ENCODE peak calls at places on chromosomes 13 and 19, in six cellular contexts. Y is H1, L is HepG2, J is heart left ventricle, Q is right lobe of liver, R is IMR-90. T is an unnamed sample.

GRCh38 chr13:105193026-105193425 is 1342.4 kb downstream of the EFNB2 start:
- DNase-seq in Y (no peak), L (no peak), J (no peak), Q (no peak), R (no peak), T (no peak)

GRCh38 chr19:16447015-16447384 is 24.8 kb downstream of the EPS15L1 start:
- DNase-seq in Y (no peak), Q (peak), L (peak), J (peak), R (peak), T (peak)

GRCh38 chr13:28585557-28585956 is 73.4 kb upstream of the POMP start:
- DNase-seq in Y (no peak), J (no peak), L (no peak), R (no peak), Q (no peak), T (no peak)

GRCh38 chr13:100646030-100646673 is 28.4 kb downstream of the TMTC4 start:
- DNase-seq in L (peak), R (peak), J (no peak), Y (no peak), Q (no peak), T (no peak)

GRCh38 chr13:26919311-26919710 is 158.7 kb upstream of the GPR12 start:
- DNase-seq in J (no peak), L (no peak), Y (no peak), Q (no peak), R (no peak), T (no peak)

GRCh38 chr13:81927347-81927746 is 1586.4 kb upstream of the SPRY2 start:
- DNase-seq in Q (no peak), Y (no peak), L (peak), J (no peak), R (no peak), T (no peak)

GRCh38 chr13:95552539-95553270 is at the start of gene CLDN10:
- DNase-seq in R (no peak), J (peak), L (no peak), Y (peak), Q (no peak), T (no peak)

GRCh38 chr19:57888494-57889231 is at the start of gene ZNF814:
- DNase-seq in R (peak), J (peak), Y (peak), L (no peak), Q (peak), T (peak)

GRCh38 chr19:32773126-32773525 is 53.6 kb downstream of the TDRD12 start:
- DNase-seq in Q (no peak), J (no peak), Y (no peak), L (no peak), R (no peak), T (no peak)

GRCh38 chr19:21109116-21109515 is 27.1 kb downstream of the ZNF714 start:
- DNase-seq in Y (no peak), R (peak), Q (no peak), J (no peak), L (no peak), T (no peak)

GRCh38 chr19:17183858-17184271 is 31.3 kb upstream of the USE1 start:
- DNase-seq in L (no peak), R (no peak), J (no peak), Q (no peak), Y (no peak), T (no peak)

GRCh38 chr13:29021311-29021710 is 201.2 kb downstream of the MTUS2 start:
- DNase-seq in L (no peak), Y (no peak), Q (no peak), J (no peak), R (no peak), T (no peak)

GRCh38 chr19:1385816-1386215 is 2.1 kb downstream of the NDUFS7 start:
- DNase-seq in L (no peak), J (no peak), Y (no peak), R (no peak), Q (no peak), T (no peak)

GRCh38 chr19:1384478-1385110 is 887 bp downstream of the NDUFS7 start:
- DNase-seq in R (no peak), Q (no peak), L (no peak), Y (no peak), J (no peak), T (no peak)

GRCh38 chr19:1383311-1384084 is at the start of gene NDUFS7:
- DNase-seq in R (peak), Y (peak), L (peak), Q (peak), J (peak), T (peak)

GRCh38 chr19:1383014-1383310 is 745 bp upstream of the NDUFS7 start:
- DNase-seq in R (no peak), Y (no peak), L (no peak), Q (no peak), J (no peak), T (no peak)

DNA sequence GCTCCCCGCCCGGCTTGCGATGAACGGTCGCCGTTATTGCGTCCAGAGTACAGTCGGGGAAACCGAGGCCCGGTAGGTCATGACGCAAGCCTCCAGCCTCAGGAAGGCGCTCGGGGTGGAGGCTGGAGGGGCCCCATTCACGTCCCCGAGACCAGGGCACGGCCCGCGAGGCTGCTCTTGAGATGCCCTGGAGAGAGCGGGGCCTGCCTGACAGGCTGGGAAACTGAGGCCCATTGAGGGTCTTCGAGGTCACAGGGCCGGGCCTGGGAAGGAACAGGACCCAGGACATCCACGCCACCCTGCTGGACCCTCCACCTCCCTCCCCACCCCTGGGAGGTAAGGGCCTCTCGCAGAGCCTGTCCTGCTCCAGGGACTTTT is 367 bp downstream of the NDUFS7 start:
- DNase-seq in L (no peak), Y (no peak), Q (no peak), J (no peak), R (no peak), T (no peak)
- TF ChIP-seq POLR2A in L (no peak), Y (no peak), Q (no peak), J (no peak), R (no peak), T (no peak)

GRCh38 chr19:38837656-38838121 is 6.1 kb upstream of the ECH1 start:
- DNase-seq in L (peak), J (peak), Y (no peak), R (peak), Q (no peak), T (no peak)

GRCh38 chr19:38840583-38840968 is 9.0 kb upstream of the ECH1 start:
- DNase-seq in Y (no peak), Q (no peak), L (no peak), R (no peak), J (no peak), T (no peak)

GRCh38 chr19:38839816-38840582 is 8.4 kb upstream of the ECH1 start:
- DNase-seq in R (peak), J (no peak), Y (no peak), Q (no peak), L (no peak), T (no peak)

GRCh38 chr19:38838208-38838985 is 6.8 kb upstream of the ECH1 start:
- DNase-seq in Q (no peak), J (peak), R (no peak), L (no peak), Y (no peak), T (no peak)

GRCh38 chr19:38838986-38839761 is 7.6 kb upstream of the ECH1 start:
- DNase-seq in Y (no peak), L (no peak), Q (no peak), J (no peak), R (no peak), T (no peak)
- TF ChIP-seq POLR2A in Y (no peak), L (peak), Q (no peak), J (no peak), R (no peak), T (no peak)

DNA sequence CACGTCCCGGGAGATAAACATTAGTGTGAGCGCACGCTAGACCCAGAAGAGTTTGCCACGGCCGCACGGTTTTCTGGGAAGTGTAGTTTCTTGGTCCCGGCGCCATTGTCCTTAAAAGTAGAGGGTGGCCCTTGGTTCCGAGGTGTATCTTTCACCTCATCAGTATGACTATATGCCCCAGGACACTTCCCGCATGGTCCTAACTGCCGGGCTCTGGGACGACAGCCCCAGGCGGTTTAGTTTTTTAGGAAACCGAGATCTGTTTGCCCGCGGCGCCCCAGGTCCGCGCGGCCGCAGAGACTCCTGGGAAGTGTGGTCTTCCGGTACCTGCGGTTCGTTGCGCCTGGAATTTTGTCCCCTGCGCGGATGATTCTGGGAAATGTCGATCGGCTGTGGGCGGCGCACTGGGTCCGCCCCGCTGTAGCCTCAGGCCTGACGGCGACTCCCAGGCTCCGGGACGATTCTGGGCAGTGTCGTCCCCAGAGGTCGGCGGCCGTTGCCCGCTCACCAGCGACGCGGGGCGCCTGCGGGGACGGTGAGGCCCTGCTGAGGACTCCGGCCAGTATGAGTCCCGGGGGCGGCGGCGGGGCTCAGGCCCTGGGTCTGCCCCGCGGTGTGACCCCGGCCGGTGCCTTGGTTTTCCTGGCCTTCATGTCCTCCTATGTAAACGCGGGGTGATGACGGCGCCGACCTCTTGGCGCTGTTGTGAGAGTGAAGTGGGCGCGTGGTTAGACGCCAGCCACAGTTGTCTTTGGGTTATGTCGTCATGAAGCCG is at the start of gene ZNF181:
- DNase-seq in Y (peak), L (peak), Q (peak), J (peak), R (peak), T (peak)
- TF ChIP-seq POLR2A in Y (peak), L (peak), Q (peak), J (no peak), R (peak), T (no peak)

GRCh38 chr19:47489072-47489914 is 5.3 kb upstream of the KPTN start:
- DNase-seq in Q (peak), J (no peak), Y (no peak), L (no peak), R (no peak), T (no peak)

GRCh38 chr19:47483800-47484690 is at the start of gene KPTN:
- DNase-seq in Q (peak), L (peak), R (peak), Y (peak), J (peak), T (peak)

GRCh38 chr19:47485210-47485609 is 1.2 kb upstream of the KPTN start:
- DNase-seq in Q (no peak), Y (no peak), L (no peak), R (no peak), J (no peak), T (no peak)

GRCh38 chr19:47487551-47488515 is 3.8 kb upstream of the KPTN start:
- DNase-seq in Q (no peak), Y (no peak), J (peak), R (no peak), L (no peak), T (no peak)

GRCh38 chr19:47486900-47487299 is 2.9 kb upstream of the KPTN start:
- DNase-seq in Q (no peak), L (no peak), R (no peak), J (peak), Y (no peak), T (no peak)
- TF ChIP-seq POLR2A in Q (no peak), L (no peak), R (no peak), J (no peak), Y (no peak), T (no peak)

DNA sequence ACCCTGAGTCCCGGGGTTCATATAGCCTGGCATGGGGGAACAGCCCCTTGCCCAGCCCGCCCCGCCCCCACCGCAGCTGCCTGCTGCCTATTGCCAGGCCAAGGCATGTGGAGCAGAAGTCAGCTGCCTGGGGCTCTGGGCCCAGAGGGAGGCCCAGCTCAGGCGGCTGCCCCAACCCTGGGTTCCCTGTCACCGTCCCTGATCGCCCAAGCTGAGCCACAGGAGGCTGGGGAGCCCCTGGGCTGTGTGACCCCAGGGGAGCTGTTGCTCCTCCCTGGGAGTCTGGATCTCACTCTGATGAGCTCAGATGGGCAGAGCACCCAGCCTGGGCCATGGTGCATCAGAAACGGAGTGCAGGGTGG is 1.4 kb downstream of the PLIN4 start:
- DNase-seq in Q (peak), L (no peak), J (peak), Y (no peak), R (no peak), T (no peak)
- TF ChIP-seq POLR2A in Q (no peak), L (no peak), J (no peak), Y (no peak), R (no peak), T (no peak)

DNA sequence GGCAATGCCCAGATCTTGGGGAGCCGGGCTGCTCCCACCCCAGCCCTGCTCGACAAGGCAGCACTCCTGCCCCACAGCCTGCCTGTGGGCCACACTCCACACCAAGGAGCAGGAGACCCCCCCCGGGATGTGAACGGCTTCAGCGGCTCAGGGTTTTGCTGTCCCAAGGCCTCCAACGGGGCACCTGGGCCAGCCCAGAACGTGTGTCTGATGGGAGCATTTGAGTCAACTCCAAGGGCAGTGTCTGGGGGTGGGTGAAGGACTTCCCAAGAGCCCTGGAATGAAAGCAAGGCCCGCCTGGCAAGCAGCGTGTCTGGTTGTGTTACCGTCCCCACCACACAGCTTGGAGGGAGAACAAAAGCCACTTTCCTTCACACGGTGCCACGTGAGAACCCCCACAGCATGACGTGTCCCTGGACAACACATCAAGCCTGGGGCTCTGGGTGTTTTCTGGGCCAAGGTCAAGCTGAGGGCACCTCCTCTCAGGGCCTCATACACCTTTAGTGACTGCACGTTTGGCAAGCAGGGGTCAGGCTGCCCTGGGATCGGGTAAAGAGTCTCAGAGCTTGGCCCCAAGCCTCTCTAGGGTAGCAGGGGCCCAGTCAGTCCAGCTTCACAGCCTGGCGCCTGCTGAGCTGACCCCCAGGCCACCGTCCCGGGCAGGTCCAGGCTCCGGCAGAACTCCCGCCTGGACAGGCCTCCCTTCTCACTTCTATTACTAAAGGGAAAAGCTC is 6.0 kb downstream of the C13orf46 start:
- DNase-seq in Y (no peak), Q (peak), R (no peak), J (peak), L (no peak), T (no peak)
- TF ChIP-seq POLR2A in Y (no peak), Q (no peak), R (no peak), J (no peak), L (no peak), T (no peak)